ENCODE peak calls at places on chromosomes 13 and 19, in ten cellular contexts. L is kidney glomerular epithelial cell; N is activated naive CD4-positive, alpha-beta T cell; F is non-pigmented ciliary epithelial cell; G is activated effector memory CD4-positive, alpha-beta T cell treated with anti-CD3 and anti-CD28 coated beads, Interleukin-2, amount 50 U/mL, for 16 hours; P is AG08396; H is nephron progenitor cell; M is NCI-H446; C is effector memory CD4-positive, alpha-beta T cell; U is stimulated activated naive B cell treated with anti-CD40 and anti-IgM and Interleukin-4, amounts not matched to agents 10 μg/mL and 1 μg/mL and 100 μg/mL, for 72 hours. S is an unnamed sample.

GRCh38 chr13:29081036-29081435 is 260.9 kb downstream of the MTUS2 start:
- DNase-seq in N (no peak), G (no peak), U (peak; percentile 47), L (no peak), F (no peak), C (no peak), P (no peak), H (no peak), M (no peak), S (no peak)

GRCh38 chr13:23856008-23856750 is 33.0 kb downstream of the MIPEP start:
- DNase-seq in G (no peak), P (no peak), M (peak; percentile 75), C (no peak), N (no peak), L (no peak), F (no peak), U (no peak), H (no peak), S (no peak)

GRCh38 chr19:38391911-38392464 is 3.5 kb downstream of the SPRED3 start:
- DNase-seq in P (no peak), U (no peak), F (no peak), N (no peak), L (no peak), H (no peak), M (no peak), G (no peak), C (no peak), S (no peak)

GRCh38 chr13:44904982-44905381 is 84.3 kb downstream of the NUFIP1 start:
- DNase-seq in N (no peak), P (peak; percentile 83), C (no peak), H (no peak), M (peak; percentile 44), G (no peak), F (peak; percentile 94), L (peak; percentile 27), U (no peak), S (no peak)

GRCh38 chr13:44921931-44922758 is 67.1 kb downstream of the NUFIP1 start:
- DNase-seq in L (peak; percentile 80), N (no peak), C (no peak), M (peak; percentile 60), P (peak; percentile 65), U (no peak), F (peak; percentile 84), H (no peak), G (no peak), S (peak; percentile 56)

GRCh38 chr13:102091231-102091630 is 310.6 kb downstream of the FGF14 start:
- DNase-seq in H (no peak), C (no peak), N (no peak), G (no peak), F (no peak), U (no peak), L (peak; percentile 10), M (no peak), P (no peak), S (peak; percentile 16)

GRCh38 chr13:99979453-99980200 is 2.0 kb upstream of the ZIC2 start:
- DNase-seq in H (peak; percentile 45), C (no peak), M (no peak), F (no peak), P (no peak), L (no peak), G (peak; percentile 64), U (no peak), N (no peak), S (peak; percentile 74)

GRCh38 chr19:41334793-41335192 is 18.9 kb downstream of the TGFB1 start:
- DNase-seq in U (no peak), L (no peak), N (no peak), M (no peak), C (no peak), H (no peak), G (no peak), F (no peak), P (no peak), S (no peak)

GRCh38 chr19:940591-941291 is 14.9 kb downstream of the ARID3A start:
- DNase-seq in C (peak; percentile 81), F (no peak), N (peak; percentile 63), M (peak; percentile 92), H (no peak), U (peak; percentile 68), P (peak; percentile 93), L (no peak), G (peak; percentile 90), S (peak; percentile 62)

GRCh38 chr13:73900591-73900990 is 233.6 kb downstream of the KLF12 start:
- DNase-seq in G (no peak), P (no peak), L (no peak), F (no peak), H (no peak), U (no peak), C (no peak), M (no peak), N (no peak), S (no peak)

GRCh38 chr13:110346661-110347067 is 39.6 kb downstream of the COL4A2 start:
- DNase-seq in P (no peak), L (no peak), G (no peak), N (no peak), F (no peak), H (no peak), C (no peak), M (no peak), U (no peak), S (peak; percentile 49)

GRCh38 chr13:87855553-87855952 is 184.4 kb downstream of the SLITRK5 start:
- DNase-seq in U (no peak), M (no peak), G (no peak), H (no peak), C (no peak), L (no peak), N (no peak), P (no peak), F (no peak), S (no peak)

S was measured in ACHN.